ENCODE peak calls at places on chromosomes 3 and 15, in seven cellular contexts. One of them, this sample, is unnamed.

GRCh38 chr3:63141-63845 is 133.3 kb upstream of the CHL1 start:
- DNase-seq in DND-41: no peak
- DNase-seq in NCI-H1694: no peak
- DNase-seq in tibial nerve: no peak
- DNase-seq in cardiac muscle cell: no peak
- DNase-seq in omental fat pad: peak; percentile 26
- DNase-seq in left lung: no peak
- DNase-seq in this sample: no peak

GRCh38 chr3:21682231-21682630 is 68.8 kb downstream of the ZNF385D start:
- DNase-seq in DND-41: no peak
- DNase-seq in NCI-H1694: no peak
- DNase-seq in tibial nerve: no peak
- DNase-seq in cardiac muscle cell: no peak
- DNase-seq in omental fat pad: no peak
- DNase-seq in left lung: no peak
- DNase-seq in this sample: no peak

GRCh38 chr3:197407526-197407925 is 109.1 kb upstream of the DLG1 start:
- DNase-seq in DND-41: no peak
- DNase-seq in NCI-H1694: no peak
- DNase-seq in tibial nerve: no peak
- DNase-seq in cardiac muscle cell: no peak
- DNase-seq in omental fat pad: no peak
- DNase-seq in left lung: no peak
- DNase-seq in this sample: no peak

GRCh38 chr3:143814358-143814968 is 33.8 kb downstream of the SLC9A9 start:
- DNase-seq in DND-41: no peak
- DNase-seq in NCI-H1694: no peak
- DNase-seq in tibial nerve: no peak
- DNase-seq in cardiac muscle cell: no peak
- DNase-seq in omental fat pad: no peak
- DNase-seq in left lung: no peak
- DNase-seq in this sample: no peak

GRCh38 chr3:159273608-159274007 is 471.8 kb downstream of the MFSD1 start:
- DNase-seq in DND-41: peak; percentile 59
- DNase-seq in NCI-H1694: no peak
- DNase-seq in tibial nerve: no peak
- DNase-seq in cardiac muscle cell: peak; percentile 87
- DNase-seq in omental fat pad: no peak
- DNase-seq in left lung: no peak
- DNase-seq in this sample: no peak

GRCh38 chr15:81398910-81399551 is 25.0 kb upstream of the TMC3 start:
- DNase-seq in DND-41: no peak
- DNase-seq in NCI-H1694: no peak
- DNase-seq in tibial nerve: no peak
- DNase-seq in cardiac muscle cell: no peak
- DNase-seq in omental fat pad: no peak
- DNase-seq in left lung: no peak
- DNase-seq in this sample: no peak

GRCh38 chr3:43919067-43919466 is 228.3 kb downstream of the ABHD5 start:
- DNase-seq in DND-41: no peak
- DNase-seq in NCI-H1694: no peak
- DNase-seq in tibial nerve: no peak
- DNase-seq in cardiac muscle cell: no peak
- DNase-seq in omental fat pad: no peak
- DNase-seq in left lung: no peak
- DNase-seq in this sample: no peak

GRCh38 chr3:49602877-49603411 is 48.7 kb downstream of the BSN start:
- DNase-seq in DND-41: no peak
- DNase-seq in NCI-H1694: no peak
- DNase-seq in tibial nerve: no peak
- DNase-seq in cardiac muscle cell: no peak
- DNase-seq in omental fat pad: no peak
- DNase-seq in left lung: no peak
- DNase-seq in this sample: peak; percentile 25

GRCh38 chr3:59968510-59968909 is 918.7 kb upstream of the CFAP20DC start:
- DNase-seq in DND-41: no peak
- DNase-seq in NCI-H1694: no peak
- DNase-seq in tibial nerve: no peak
- DNase-seq in cardiac muscle cell: no peak
- DNase-seq in omental fat pad: no peak
- DNase-seq in left lung: no peak
- DNase-seq in this sample: no peak

GRCh38 chr15:78737187-78737820 is 74.0 kb downstream of the ADAMTS7 start:
- DNase-seq in DND-41: no peak
- DNase-seq in NCI-H1694: no peak
- DNase-seq in tibial nerve: no peak
- DNase-seq in cardiac muscle cell: no peak
- DNase-seq in omental fat pad: no peak
- DNase-seq in left lung: no peak
- DNase-seq in this sample: no peak

GRCh38 chr15:88491158-88491557 is 23.6 kb downstream of the MRPS11 start:
- DNase-seq in DND-41: no peak
- DNase-seq in NCI-H1694: no peak
- DNase-seq in tibial nerve: no peak
- DNase-seq in cardiac muscle cell: no peak
- DNase-seq in omental fat pad: no peak
- DNase-seq in left lung: no peak
- DNase-seq in this sample: no peak

GRCh38 chr3:69204315-69204957 is 82.0 kb upstream of the LMOD3 start:
- DNase-seq in DND-41: no peak
- DNase-seq in NCI-H1694: no peak
- DNase-seq in tibial nerve: no peak
- DNase-seq in cardiac muscle cell: no peak
- DNase-seq in omental fat pad: no peak
- DNase-seq in left lung: no peak
- DNase-seq in this sample: no peak

GRCh38 chr3:102078864-102079808 is 229.8 kb downstream of the NFKBIZ start:
- DNase-seq in DND-41: no peak
- DNase-seq in NCI-H1694: no peak
- DNase-seq in tibial nerve: no peak
- DNase-seq in cardiac muscle cell: peak; percentile 18
- DNase-seq in omental fat pad: no peak
- DNase-seq in left lung: no peak
- DNase-seq in this sample: no peak

GRCh38 chr15:96073908-96074307 is 256.6 kb upstream of the NR2F2 start:
- DNase-seq in DND-41: no peak
- DNase-seq in NCI-H1694: no peak
- DNase-seq in tibial nerve: no peak
- DNase-seq in cardiac muscle cell: no peak
- DNase-seq in omental fat pad: no peak
- DNase-seq in left lung: no peak
- DNase-seq in this sample: no peak

GRCh38 chr3:184491011-184491576 is 70.5 kb upstream of the EPHB3 start:
- DNase-seq in DND-41: no peak
- DNase-seq in NCI-H1694: no peak
- DNase-seq in tibial nerve: no peak
- DNase-seq in cardiac muscle cell: no peak
- DNase-seq in omental fat pad: no peak
- DNase-seq in left lung: peak; percentile 77
- DNase-seq in this sample: no peak

GRCh38 chr15:74961616-74962015 is 5.0 kb upstream of the RPP25 start:
- DNase-seq in DND-41: no peak
- DNase-seq in NCI-H1694: no peak
- DNase-seq in tibial nerve: no peak
- DNase-seq in cardiac muscle cell: no peak
- DNase-seq in omental fat pad: no peak
- DNase-seq in left lung: no peak
- DNase-seq in this sample: no peak